ENCODE peak calls at places on chromosomes 16 and 17, in four cellular contexts. H is progenitor cell of endocrine pancreas; E is activated CD8-positive, alpha-beta memory T cell treated with anti-CD3 and anti-CD28 coated beads for 1 hour; Q is tibial artery. G is an unnamed sample.

GRCh38 chr16:56357765-56358322 is 67.5 kb downstream of the AMFR start:
- DNase-seq in H (no peak), E (no peak), Q (peak), G (no peak)

GRCh38 chr16:30551781-30552180 is 6.4 kb downstream of the ZNF764 start:
- DNase-seq in H (no peak), E (no peak), Q (no peak), G (no peak)

GRCh38 chr16:49127103-49127502 is 154.5 kb downstream of the CBLN1 start:
- DNase-seq in H (no peak), E (no peak), Q (no peak), G (no peak)

GRCh38 chr16:57513371-57514102 is 22.8 kb downstream of the CCDC102A start:
- DNase-seq in H (no peak), E (no peak), Q (no peak), G (peak)

GRCh38 chr16:86508947-86509758 is 1.2 kb upstream of the FOXF1 start:
- DNase-seq in H (no peak), E (no peak), Q (no peak), G (peak)

GRCh38 chr16:57268804-57269800 is 15.4 kb downstream of the PLLP start:
- DNase-seq in H (no peak), E (no peak), Q (no peak), G (no peak)

GRCh38 chr17:28041844-28042656 is 427 bp upstream of the NLK start:
- DNase-seq in H (no peak), E (no peak), Q (no peak), G (peak)

GRCh38 chr17:60247836-60248461 is 98.2 kb downstream of the CA4 start:
- DNase-seq in H (no peak), E (no peak), Q (no peak), G (no peak)

GRCh38 chr16:53506254-53506653 is 3.2 kb upstream of the AKTIP start:
- DNase-seq in H (no peak), E (no peak), Q (no peak), G (no peak)

GRCh38 chr16:27813591-27813990 is 249.9 kb downstream of the GSG1L start:
- DNase-seq in H (no peak), E (no peak), Q (peak), G (no peak)

GRCh38 chr17:3893003-3893719 is at the start of gene CAMKK1:
- DNase-seq in H (peak), E (peak), Q (peak), G (peak)

GRCh38 chr17:36586138-36586537 is 5.5 kb upstream of the DHRS11 start:
- DNase-seq in H (no peak), E (no peak), Q (no peak), G (no peak)

GRCh38 chr17:76013377-76013932 is 12.8 kb downstream of the CDK3 start:
- DNase-seq in H (no peak), E (no peak), Q (no peak), G (no peak)

GRCh38 chr16:89426736-89427525 is 63.4 kb downstream of the ANKRD11 start:
- DNase-seq in H (no peak), E (no peak), Q (no peak), G (no peak)

GRCh38 chr17:40415390-40415789 is 2.3 kb downstream of the TOP2A start:
- DNase-seq in H (no peak), E (no peak), Q (no peak), G (no peak)

GRCh38 chr17:1137465-1137894 is 42.3 kb downstream of the ABR start:
- DNase-seq in H (no peak), E (no peak), Q (no peak), G (peak)

GRCh38 chr16:68083861-68084503 is 1.2 kb upstream of the NFATC3 start:
- DNase-seq in H (no peak), E (no peak), Q (no peak), G (no peak)

GRCh38 chr17:46943511-46944393 is 20.8 kb downstream of the GOSR2 start:
- DNase-seq in H (no peak), E (no peak), Q (no peak), G (no peak)

GRCh38 chr16:89268987-89269735 is 51.7 kb downstream of the ZNF778 start:
- DNase-seq in H (no peak), E (no peak), Q (peak), G (no peak)

GRCh38 chr17:17176341-17176740 is 29.8 kb downstream of the PLD6 start:
- DNase-seq in H (no peak), E (no peak), Q (no peak), G (no peak)

GRCh38 chr16:68235882-68236803 is at the start of gene ESRP2:
- DNase-seq in H (peak), E (no peak), Q (peak), G (no peak)

GRCh38 chr17:67993153-67993997 is 2.9 kb downstream of the C17orf58 start:
- DNase-seq in H (peak), E (peak), Q (peak), G (peak)

G was measured in HEK293T.